ENCODE peak calls at places on chromosomes 3 and 15, in nine cellular contexts. One of them, this sample, is unnamed.

GRCh38 chr15:62979252-62979651 is 63.3 kb upstream of the TPM1 start:
- DNase-seq in ureter: no peak
- DNase-seq in hypothalamus: no peak
- DNase-seq in GM19239: no peak
- DNase-seq in iris pigment epithelial cell: no peak
- DNase-seq in M059J: peak
- DNase-seq in stimulated activated CD4-positive, alpha-beta T cell treated with anti-CD3 and anti-CD28 coated beads, Interleukin-15, amount 100 ng/mL, for 1 hour: no peak
- DNase-seq in bronchial epithelial cell: peak
- DNase-seq in T follicular helper cell: no peak
- DNase-seq in this sample: no peak

GRCh38 chr3:170697803-170698350 is 112.0 kb upstream of the SLC7A14 start:
- DNase-seq in ureter: no peak
- DNase-seq in hypothalamus: no peak
- DNase-seq in GM19239: no peak
- DNase-seq in iris pigment epithelial cell: peak
- DNase-seq in M059J: no peak
- DNase-seq in stimulated activated CD4-positive, alpha-beta T cell treated with anti-CD3 and anti-CD28 coated beads, Interleukin-15, amount 100 ng/mL, for 1 hour: no peak
- DNase-seq in bronchial epithelial cell: no peak
- DNase-seq in T follicular helper cell: no peak
- DNase-seq in this sample: no peak

GRCh38 chr3:113377158-113377557 is 64.1 kb downstream of the CFAP44 start:
- DNase-seq in ureter: no peak
- DNase-seq in hypothalamus: no peak
- DNase-seq in GM19239: no peak
- DNase-seq in iris pigment epithelial cell: no peak
- DNase-seq in M059J: no peak
- DNase-seq in stimulated activated CD4-positive, alpha-beta T cell treated with anti-CD3 and anti-CD28 coated beads, Interleukin-15, amount 100 ng/mL, for 1 hour: no peak
- DNase-seq in bronchial epithelial cell: peak
- DNase-seq in T follicular helper cell: no peak
- DNase-seq in this sample: no peak

GRCh38 chr3:77256584-77257488 is 216.9 kb downstream of the ROBO2 start:
- DNase-seq in ureter: no peak
- DNase-seq in hypothalamus: no peak
- DNase-seq in GM19239: no peak
- DNase-seq in iris pigment epithelial cell: no peak
- DNase-seq in M059J: no peak
- DNase-seq in stimulated activated CD4-positive, alpha-beta T cell treated with anti-CD3 and anti-CD28 coated beads, Interleukin-15, amount 100 ng/mL, for 1 hour: no peak
- DNase-seq in bronchial epithelial cell: no peak
- DNase-seq in T follicular helper cell: no peak
- DNase-seq in this sample: no peak

GRCh38 chr3:9912294-9912935 is 4.5 kb upstream of the IL17RC start:
- DNase-seq in ureter: no peak
- DNase-seq in hypothalamus: no peak
- DNase-seq in GM19239: no peak
- DNase-seq in iris pigment epithelial cell: peak
- DNase-seq in M059J: peak
- DNase-seq in stimulated activated CD4-positive, alpha-beta T cell treated with anti-CD3 and anti-CD28 coated beads, Interleukin-15, amount 100 ng/mL, for 1 hour: no peak
- DNase-seq in bronchial epithelial cell: peak
- DNase-seq in T follicular helper cell: no peak
- DNase-seq in this sample: no peak

GRCh38 chr15:58678683-58679082 is 70.8 kb downstream of the ADAM10 start:
- DNase-seq in ureter: no peak
- DNase-seq in hypothalamus: no peak
- DNase-seq in GM19239: no peak
- DNase-seq in iris pigment epithelial cell: peak
- DNase-seq in M059J: no peak
- DNase-seq in stimulated activated CD4-positive, alpha-beta T cell treated with anti-CD3 and anti-CD28 coated beads, Interleukin-15, amount 100 ng/mL, for 1 hour: no peak
- DNase-seq in bronchial epithelial cell: peak
- DNase-seq in T follicular helper cell: no peak
- DNase-seq in this sample: no peak

GRCh38 chr15:34154725-34155204 is 52.9 kb downstream of the PGBD4 start:
- DNase-seq in ureter: no peak
- DNase-seq in hypothalamus: no peak
- DNase-seq in GM19239: no peak
- DNase-seq in iris pigment epithelial cell: peak
- DNase-seq in M059J: peak
- DNase-seq in stimulated activated CD4-positive, alpha-beta T cell treated with anti-CD3 and anti-CD28 coated beads, Interleukin-15, amount 100 ng/mL, for 1 hour: no peak
- DNase-seq in bronchial epithelial cell: peak
- DNase-seq in T follicular helper cell: no peak
- DNase-seq in this sample: no peak

GRCh38 chr15:85749261-85750151 is 45.2 kb downstream of the KLHL25 start:
- DNase-seq in ureter: no peak
- DNase-seq in hypothalamus: peak
- DNase-seq in GM19239: no peak
- DNase-seq in iris pigment epithelial cell: peak
- DNase-seq in M059J: no peak
- DNase-seq in stimulated activated CD4-positive, alpha-beta T cell treated with anti-CD3 and anti-CD28 coated beads, Interleukin-15, amount 100 ng/mL, for 1 hour: no peak
- DNase-seq in bronchial epithelial cell: no peak
- DNase-seq in T follicular helper cell: no peak
- DNase-seq in this sample: no peak

This sample was measured in naive thymus-derived CD8-positive, alpha-beta T cell.